ENCODE peak calls at places on chromosomes 16 and 17, in six cellular contexts. V, B, E, X, F and Q are unnamed samples.

GRCh38 chr16:76287466-76287865 is 10.3 kb downstream of the CNTNAP4 start:
- DNase-seq in V (no peak), B (no peak), E (no peak), X (no peak), F (no peak), Q (no peak)

GRCh38 chr16:29710227-29711219 is 31.5 kb downstream of the QPRT start:
- DNase-seq in V (no peak), B (no peak), E (no peak), X (peak; percentile 75), F (peak; percentile 39), Q (peak; percentile 53)

GRCh38 chr17:58219789-58220183 is 731 bp upstream of the MKS1 start:
- DNase-seq in V (no peak), B (no peak), E (no peak), X (peak; percentile 73), F (no peak), Q (no peak)

GRCh38 chr17:4548061-4548461 is 7.1 kb downstream of the MYBBP1A start:
- DNase-seq in V (no peak), B (no peak), E (no peak), X (no peak), F (no peak), Q (no peak)

GRCh38 chr17:15963670-15964110 is 18.8 kb downstream of the ADORA2B start:
- DNase-seq in V (no peak), B (no peak), E (no peak), X (no peak), F (no peak), Q (no peak)

GRCh38 chr16:55949518-55949917 is 74.3 kb upstream of the CES5A start:
- DNase-seq in V (no peak), B (no peak), E (no peak), X (no peak), F (no peak), Q (no peak)

GRCh38 chr16:21663889-21664647 is at the start of gene OTOA:
- DNase-seq in V (peak; percentile 56), B (peak; percentile 71), E (no peak), X (no peak), F (no peak), Q (no peak)

GRCh38 chr17:34639706-34640425 is 60.5 kb downstream of the TMEM132E start:
- DNase-seq in V (no peak), B (no peak), E (no peak), X (no peak), F (no peak), Q (no peak)

GRCh38 chr17:81037026-81037782 is 2.3 kb downstream of the BAIAP2 start:
- DNase-seq in V (no peak), B (no peak), E (no peak), X (peak; percentile 41), F (no peak), Q (no peak)

GRCh38 chr17:45428954-45429337 is 3.7 kb downstream of the ARHGAP27 start:
- DNase-seq in V (no peak), B (no peak), E (no peak), X (no peak), F (no peak), Q (no peak)

GRCh38 chr17:9021158-9021984 is at the start of gene NTN1:
- DNase-seq in V (peak; percentile 64), B (peak; percentile 77), E (no peak), X (no peak), F (peak; percentile 23), Q (peak; percentile 60)

GRCh38 chr17:27525836-27526235 is 69.6 kb downstream of the KSR1 start:
- DNase-seq in V (no peak), B (no peak), E (no peak), X (no peak), F (no peak), Q (no peak)

GRCh38 chr17:60747069-60747808 is 69.6 kb downstream of the BCAS3 start:
- DNase-seq in V (no peak), B (no peak), E (no peak), X (no peak), F (no peak), Q (no peak)

GRCh38 chr16:82639666-82640336 is 13.0 kb downstream of the CDH13 start:
- DNase-seq in V (peak; percentile 80), B (peak; percentile 83), E (no peak), X (peak; percentile 46), F (peak; percentile 62), Q (peak; percentile 47)

GRCh38 chr17:43665387-43666101 is 3.8 kb upstream of the MEOX1 start:
- DNase-seq in V (no peak), B (peak; percentile 61), E (no peak), X (peak; percentile 60), F (no peak), Q (no peak)

GRCh38 chr17:48310748-48311213 is 119.2 kb downstream of the SKAP1 start:
- DNase-seq in V (peak; percentile 39), B (no peak), E (no peak), X (no peak), F (peak; percentile 14), Q (peak; percentile 52)
- TF ChIP-seq SP1 in V (no peak), B (no peak), E (no peak), X (no peak), F (no peak), Q (no peak)

DNA sequence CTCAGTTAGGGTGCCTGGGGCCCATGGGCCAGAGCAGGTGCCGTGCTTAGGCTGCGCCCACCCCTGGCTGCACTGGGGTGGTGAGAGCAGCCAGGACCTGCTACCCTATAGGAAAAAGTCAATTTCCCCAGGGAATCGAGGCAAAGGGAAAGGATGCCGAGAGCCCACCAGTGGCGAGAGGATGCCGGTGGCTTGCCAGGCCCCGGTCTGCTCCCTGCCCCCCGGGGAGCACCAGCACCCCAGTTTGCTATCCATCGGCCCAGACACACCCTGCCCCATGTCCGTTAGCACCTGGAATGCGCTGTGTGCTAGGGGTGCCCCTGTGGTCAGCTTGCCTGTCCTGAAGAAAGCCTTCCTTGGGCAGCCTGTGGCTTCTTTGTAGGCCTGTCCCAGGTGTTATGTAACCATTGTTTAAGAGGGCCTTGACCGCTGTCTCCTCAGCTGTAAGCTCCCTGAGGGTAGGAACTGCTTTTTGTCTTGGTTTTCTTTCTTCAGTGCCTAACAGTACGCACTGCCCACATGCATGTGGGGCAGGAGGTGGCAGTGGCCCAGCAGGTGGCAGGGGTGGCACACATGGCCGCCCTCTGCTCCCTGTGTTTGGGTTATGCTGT is 40.8 kb downstream of the NT5M start:
- DNase-seq in V (no peak), B (peak; percentile 41), E (no peak), X (no peak), F (no peak), Q (no peak)
- TF ChIP-seq SP1 in V (no peak), B (no peak), E (no peak), X (no peak), F (no peak), Q (no peak)

DNA sequence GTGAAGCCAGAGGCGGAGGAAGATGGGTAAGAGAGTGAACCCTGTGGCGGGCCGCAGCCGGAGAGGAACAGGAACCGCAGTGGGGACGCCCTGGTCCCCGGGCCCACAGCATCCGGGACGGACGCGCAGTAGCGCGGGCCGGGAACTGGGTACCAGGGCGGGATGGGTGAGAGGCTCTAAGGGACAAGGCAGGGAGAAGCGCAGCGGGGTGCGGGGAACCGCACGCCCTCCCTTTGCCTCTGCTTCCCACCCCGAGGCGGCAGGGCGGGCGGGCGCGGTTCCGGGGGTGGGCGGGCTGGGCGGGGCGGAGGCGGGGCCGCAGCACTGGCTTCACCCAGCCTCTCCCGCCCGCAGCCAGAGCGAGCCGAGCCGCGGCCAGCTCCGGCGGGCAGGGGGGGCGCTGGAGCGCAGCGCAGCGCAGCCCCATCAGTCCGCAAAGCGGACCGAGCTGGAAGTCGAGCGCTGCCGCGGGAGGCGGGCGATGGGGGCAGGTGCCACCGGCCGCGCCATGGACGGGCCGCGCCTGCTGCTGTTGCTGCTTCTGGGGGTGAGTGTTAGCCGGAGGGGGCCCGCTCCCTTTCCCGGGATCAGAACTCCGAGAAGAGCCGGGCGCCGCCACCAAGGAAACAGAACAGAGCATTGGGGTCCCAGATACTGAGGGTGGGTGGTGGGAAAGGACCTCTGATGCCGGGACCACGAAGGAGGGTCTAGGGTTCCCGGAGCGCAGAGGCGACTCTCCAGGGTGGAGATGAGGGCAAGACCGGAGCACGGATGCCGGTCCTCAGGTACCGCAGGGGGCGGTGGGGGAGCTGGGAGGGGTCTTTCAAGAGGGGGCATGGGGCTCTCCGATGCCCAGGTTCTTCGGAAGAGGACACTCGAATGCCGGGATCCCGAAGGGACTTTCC is at the start of gene NGFR:
- DNase-seq in V (peak; percentile 67), B (peak; percentile 79), E (no peak), X (no peak), F (peak; percentile 97), Q (peak; percentile 78)
- TF ChIP-seq SP1 in V (peak; percentile 51), B (no peak), E (no peak), X (no peak), F (no peak), Q (no peak)

GRCh38 chr16:67613808-67614207 is 31.1 kb upstream of the CARMIL2 start:
- DNase-seq in V (peak; percentile 73), B (peak; percentile 73), E (no peak), X (peak; percentile 29), F (no peak), Q (no peak)
- TF ChIP-seq SP1 in V (no peak), B (no peak), E (no peak), X (no peak), F (no peak), Q (no peak)

GRCh38 chr17:65071861-65072260 is 15.3 kb upstream of the GNA13 start:
- DNase-seq in V (no peak), B (no peak), E (no peak), X (peak; percentile 24), F (no peak), Q (no peak)
- TF ChIP-seq SP1 in V (no peak), B (no peak), E (no peak), X (no peak), F (no peak), Q (no peak)

GRCh38 chr17:74865504-74866197 is 6.0 kb upstream of the GRIN2C start:
- DNase-seq in V (no peak), B (no peak), E (no peak), X (no peak), F (no peak), Q (no peak)

GRCh38 chr17:74864297-74864865 is 4.7 kb upstream of the GRIN2C start:
- DNase-seq in V (no peak), B (no peak), E (no peak), X (no peak), F (peak; percentile 44), Q (no peak)

GRCh38 chr17:74864866-74865395 is 5.2 kb upstream of the GRIN2C start:
- DNase-seq in V (peak; percentile 87), B (peak; percentile 95), E (no peak), X (peak; percentile 56), F (peak; percentile 62), Q (peak; percentile 80)

GRCh38 chr17:74868251-74868907 is 4.4 kb downstream of the FDXR start:
- DNase-seq in V (no peak), B (no peak), E (no peak), X (no peak), F (peak; percentile 50), Q (no peak)

GRCh38 chr17:74866198-74866835 is 6.5 kb downstream of the FDXR start:
- DNase-seq in V (no peak), B (no peak), E (no peak), X (no peak), F (no peak), Q (no peak)
- TF ChIP-seq SP1 in V (no peak), B (no peak), E (no peak), X (no peak), F (no peak), Q (no peak)